ENCODE peak calls at places on chromosomes 4 and X, in ten cellular contexts. One of them, this sample, is unnamed.

GRCh38 chr4:19615086-19615689 is 636.5 kb upstream of the SLIT2 start:
- DNase-seq in NCI-H1092: no peak
- DNase-seq in coronary artery: no peak
- DNase-seq in heart left ventricle: no peak
- DNase-seq in hepatocyte: no peak
- DNase-seq in occipital lobe: no peak
- DNase-seq in WTC11: no peak
- DNase-seq in substantia nigra: no peak
- DNase-seq in T-helper 2 cell treated with Interferon-gamma antibody and Interleukin-4, amounts not matched to agents 5 μg/mL and 100 μg/mL, for 36 hours: no peak
- DNase-seq in bronchial epithelial cell: no peak
- DNase-seq in this sample: peak; percentile 6

GRCh38 chr4:177016541-177017141 is 223.9 kb upstream of the VEGFC start:
- DNase-seq in substantia nigra: no peak
- DNase-seq in coronary artery: no peak
- DNase-seq in heart left ventricle: no peak
- DNase-seq in NCI-H1092: no peak
- DNase-seq in occipital lobe: no peak
- DNase-seq in T-helper 2 cell treated with Interferon-gamma antibody and Interleukin-4, amounts not matched to agents 5 μg/mL and 100 μg/mL, for 36 hours: no peak
- DNase-seq in WTC11: no peak
- DNase-seq in bronchial epithelial cell: peak; percentile 92
- DNase-seq in hepatocyte: no peak
- DNase-seq in this sample: peak; percentile 3

GRCh38 chrX:140091276-140091886 is 126.1 kb upstream of the CXorf66 start:
- DNase-seq in NCI-H1092: no peak
- DNase-seq in substantia nigra: no peak
- DNase-seq in T-helper 2 cell treated with Interferon-gamma antibody and Interleukin-4, amounts not matched to agents 5 μg/mL and 100 μg/mL, for 36 hours: peak; percentile 6
- DNase-seq in coronary artery: no peak
- DNase-seq in WTC11: peak; percentile 37
- DNase-seq in hepatocyte: peak; percentile 37
- DNase-seq in heart left ventricle: no peak
- DNase-seq in bronchial epithelial cell: no peak
- DNase-seq in occipital lobe: peak; percentile 27
- DNase-seq in this sample: peak; percentile 28

GRCh38 chrX:56310581-56310980 is 78.4 kb downstream of the KLF8 start:
- DNase-seq in heart left ventricle: no peak
- DNase-seq in hepatocyte: no peak
- DNase-seq in coronary artery: no peak
- DNase-seq in T-helper 2 cell treated with Interferon-gamma antibody and Interleukin-4, amounts not matched to agents 5 μg/mL and 100 μg/mL, for 36 hours: no peak
- DNase-seq in bronchial epithelial cell: peak; percentile 53
- DNase-seq in NCI-H1092: no peak
- DNase-seq in substantia nigra: no peak
- DNase-seq in occipital lobe: no peak
- DNase-seq in WTC11: no peak
- DNase-seq in this sample: peak; percentile 55

GRCh38 chrX:685120-686032 is 54.8 kb downstream of the SHOX start:
- DNase-seq in bronchial epithelial cell: no peak
- DNase-seq in occipital lobe: no peak
- DNase-seq in coronary artery: no peak
- DNase-seq in substantia nigra: no peak
- DNase-seq in NCI-H1092: no peak
- DNase-seq in hepatocyte: no peak
- DNase-seq in WTC11: peak; percentile 20
- DNase-seq in heart left ventricle: no peak
- DNase-seq in T-helper 2 cell treated with Interferon-gamma antibody and Interleukin-4, amounts not matched to agents 5 μg/mL and 100 μg/mL, for 36 hours: no peak
- DNase-seq in this sample: no peak

GRCh38 chr4:146330392-146330791 is 116.1 kb downstream of the REELD1 start:
- DNase-seq in heart left ventricle: no peak
- DNase-seq in WTC11: no peak
- DNase-seq in T-helper 2 cell treated with Interferon-gamma antibody and Interleukin-4, amounts not matched to agents 5 μg/mL and 100 μg/mL, for 36 hours: no peak
- DNase-seq in coronary artery: no peak
- DNase-seq in bronchial epithelial cell: peak; percentile 74
- DNase-seq in occipital lobe: no peak
- DNase-seq in NCI-H1092: no peak
- DNase-seq in substantia nigra: no peak
- DNase-seq in hepatocyte: no peak
- DNase-seq in this sample: no peak

GRCh38 chr4:182348947-182349346 is 105.7 kb downstream of the TENM3 start:
- DNase-seq in coronary artery: no peak
- DNase-seq in T-helper 2 cell treated with Interferon-gamma antibody and Interleukin-4, amounts not matched to agents 5 μg/mL and 100 μg/mL, for 36 hours: no peak
- DNase-seq in hepatocyte: no peak
- DNase-seq in substantia nigra: no peak
- DNase-seq in heart left ventricle: no peak
- DNase-seq in bronchial epithelial cell: no peak
- DNase-seq in NCI-H1092: no peak
- DNase-seq in WTC11: no peak
- DNase-seq in occipital lobe: no peak
- DNase-seq in this sample: no peak

GRCh38 chrX:41692162-41692749 is 3.5 kb downstream of the GPR34 start:
- DNase-seq in coronary artery: no peak
- DNase-seq in T-helper 2 cell treated with Interferon-gamma antibody and Interleukin-4, amounts not matched to agents 5 μg/mL and 100 μg/mL, for 36 hours: no peak
- DNase-seq in heart left ventricle: no peak
- DNase-seq in WTC11: no peak
- DNase-seq in NCI-H1092: no peak
- DNase-seq in substantia nigra: no peak
- DNase-seq in occipital lobe: no peak
- DNase-seq in hepatocyte: no peak
- DNase-seq in bronchial epithelial cell: no peak
- DNase-seq in this sample: no peak

GRCh38 chr4:147371661-147372060 is 109.2 kb upstream of the EDNRA start:
- DNase-seq in bronchial epithelial cell: peak; percentile 97
- DNase-seq in occipital lobe: no peak
- DNase-seq in coronary artery: no peak
- DNase-seq in T-helper 2 cell treated with Interferon-gamma antibody and Interleukin-4, amounts not matched to agents 5 μg/mL and 100 μg/mL, for 36 hours: no peak
- DNase-seq in WTC11: no peak
- DNase-seq in NCI-H1092: no peak
- DNase-seq in hepatocyte: no peak
- DNase-seq in substantia nigra: no peak
- DNase-seq in heart left ventricle: no peak
- DNase-seq in this sample: no peak

GRCh38 chrX:9677098-9677739 is 88.4 kb downstream of the GPR143 start:
- DNase-seq in bronchial epithelial cell: peak; percentile 65
- DNase-seq in occipital lobe: no peak
- DNase-seq in NCI-H1092: no peak
- DNase-seq in substantia nigra: no peak
- DNase-seq in heart left ventricle: peak; percentile 67
- DNase-seq in WTC11: no peak
- DNase-seq in hepatocyte: no peak
- DNase-seq in coronary artery: no peak
- DNase-seq in T-helper 2 cell treated with Interferon-gamma antibody and Interleukin-4, amounts not matched to agents 5 μg/mL and 100 μg/mL, for 36 hours: peak; percentile 45
- DNase-seq in this sample: no peak

GRCh38 chr4:112113786-112114185 is 31.5 kb upstream of the FAM241A start:
- DNase-seq in bronchial epithelial cell: no peak
- DNase-seq in WTC11: no peak
- DNase-seq in heart left ventricle: no peak
- DNase-seq in coronary artery: no peak
- DNase-seq in NCI-H1092: no peak
- DNase-seq in occipital lobe: no peak
- DNase-seq in substantia nigra: no peak
- DNase-seq in T-helper 2 cell treated with Interferon-gamma antibody and Interleukin-4, amounts not matched to agents 5 μg/mL and 100 μg/mL, for 36 hours: no peak
- DNase-seq in hepatocyte: no peak
- DNase-seq in this sample: no peak

This sample was measured in trophoblast cell.